ENCODE peak calls at places on chromosomes 2 and 18, in six cellular contexts. J is heart right ventricle, S is fibroblast of pulmonary artery, Y is IMR-90, M is PC-9, V is fibroblast of the aortic adventitia. W is an unnamed sample.

GRCh38 chr2:16281451-16282330 is 341.3 kb downstream of the MYCN start:
- DNase-seq in J (peak), S (peak), Y (no peak), M (no peak), V (no peak), W (peak)

GRCh38 chr2:130756041-130756720 is 841 bp downstream of the AMER3 start:
- DNase-seq in J (no peak), S (peak), Y (no peak), M (no peak), V (peak), W (no peak)

GRCh38 chr18:42086288-42086687 is 131.3 kb downstream of the PIK3C3 start:
- DNase-seq in J (no peak), S (peak), Y (peak), M (peak), V (peak), W (no peak)

GRCh38 chr2:38591152-38591551 is 11.6 kb downstream of the HNRNPLL start:
- DNase-seq in J (no peak), S (no peak), Y (peak), M (no peak), V (no peak), W (no peak)

GRCh38 chr18:27652480-27653121 is 467.5 kb upstream of the CHST9 start:
- DNase-seq in J (peak), S (peak), Y (no peak), M (no peak), V (no peak), W (no peak)

GRCh38 chr18:56739731-56740130 is 88.6 kb downstream of the WDR7 start:
- DNase-seq in J (no peak), S (no peak), Y (no peak), M (no peak), V (no peak), W (no peak)

GRCh38 chr18:24188120-24188519 is 49.3 kb downstream of the CABYR start:
- DNase-seq in J (no peak), S (no peak), Y (no peak), M (no peak), V (no peak), W (no peak)

GRCh38 chr2:242031481-242032019 is 162.0 kb downstream of the RTP5 start:
- DNase-seq in J (no peak), S (peak), Y (peak), M (peak), V (peak), W (peak)

GRCh38 chr2:148876190-148876588 is 1.2 kb downstream of the KIF5C start:
- DNase-seq in J (no peak), S (no peak), Y (no peak), M (no peak), V (no peak), W (no peak)

GRCh38 chr2:126907671-126908070 is 9.0 kb downstream of the TEX51 start:
- DNase-seq in J (no peak), S (no peak), Y (no peak), M (no peak), V (no peak), W (no peak)

GRCh38 chr18:34595673-34596072 is 114.4 kb upstream of the DTNA start:
- DNase-seq in J (no peak), S (peak), Y (peak), M (no peak), V (peak), W (no peak)
- TF ChIP-seq CTCF in J (no peak), S (peak), Y (peak), M (peak), V (peak), W (peak)

DNA sequence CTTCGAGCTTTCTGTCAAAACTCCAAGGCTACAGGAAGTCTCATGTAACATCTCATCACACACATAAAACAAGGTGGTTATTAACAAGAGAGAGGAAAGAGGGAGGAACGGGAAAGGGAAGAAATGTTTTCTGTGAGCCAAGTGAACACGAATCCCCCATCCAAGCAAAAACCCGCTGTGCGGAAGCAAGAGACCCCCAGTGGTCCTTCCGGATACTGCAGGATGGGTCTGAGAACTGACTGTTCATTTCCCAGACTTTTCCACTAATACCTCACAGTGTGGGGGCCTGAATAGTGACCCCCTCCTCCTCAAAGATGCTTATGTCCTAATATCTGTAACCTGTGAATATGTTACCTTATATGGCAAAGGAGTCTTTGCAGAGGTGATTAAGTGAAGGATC is 19.0 kb upstream of the DIPK1C start:
- DNase-seq in J (peak), S (peak), Y (peak), M (no peak), V (peak), W (no peak)
- TF ChIP-seq CTCF in J (peak), S (peak), Y (peak), M (peak), V (peak), W (peak)

GRCh38 chr2:108877506-108877905 is 90.9 kb downstream of the CCDC138 start:
- DNase-seq in J (no peak), S (no peak), Y (no peak), M (no peak), V (no peak), W (no peak)
- TF ChIP-seq CTCF in J (no peak), S (no peak), Y (no peak), M (peak), V (no peak), W (peak)

DNA sequence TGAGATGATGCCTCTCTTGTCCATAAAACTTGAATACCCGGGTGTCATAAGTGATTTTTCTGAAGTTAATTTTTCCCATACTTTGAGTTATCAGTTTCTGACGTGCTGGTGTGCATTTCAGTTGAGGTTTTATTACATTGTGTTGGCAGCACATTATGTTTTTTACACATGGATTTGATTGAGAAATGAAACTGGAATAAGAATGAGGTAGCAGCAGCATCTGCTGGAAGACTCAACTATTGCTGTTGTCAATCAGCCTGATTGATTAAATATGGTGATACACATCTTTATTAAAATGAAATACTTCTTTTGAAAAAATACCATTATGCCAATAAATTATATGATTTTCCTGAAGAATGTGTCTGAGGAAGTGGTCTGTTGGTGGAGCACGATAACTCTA is 60.5 kb downstream of the INSIG2 start:
- DNase-seq in J (no peak), S (peak), Y (no peak), M (no peak), V (peak), W (no peak)
- TF ChIP-seq CTCF in J (no peak), S (no peak), Y (no peak), M (peak), V (peak), W (peak)

GRCh38 chr2:96463119-96463518 is 42.0 kb downstream of the NEURL3 start:
- DNase-seq in J (no peak), S (no peak), Y (no peak), M (no peak), V (no peak), W (no peak)
- TF ChIP-seq CTCF in J (no peak), S (no peak), Y (no peak), M (no peak), V (no peak), W (no peak)

GRCh38 chr2:163182764-163183354 is 344.3 kb upstream of the KCNH7 start:
- DNase-seq in J (no peak), S (peak), Y (peak), M (no peak), V (peak), W (no peak)
- TF ChIP-seq CTCF in J (peak), S (peak), Y (peak), M (peak), V (peak), W (peak)

GRCh38 chr18:30997223-30997622 is 45.3 kb downstream of the DSC3 start:
- DNase-seq in J (no peak), S (no peak), Y (no peak), M (no peak), V (no peak), W (no peak)

GRCh38 chr18:30999887-31000628 is 42.5 kb downstream of the DSC3 start:
- DNase-seq in J (no peak), S (no peak), Y (no peak), M (no peak), V (no peak), W (no peak)

GRCh38 chr18:30999186-30999585 is 43.4 kb downstream of the DSC3 start:
- DNase-seq in J (no peak), S (peak), Y (no peak), M (no peak), V (no peak), W (no peak)
- TF ChIP-seq CTCF in J (peak), S (peak), Y (peak), M (peak), V (no peak), W (peak)

DNA sequence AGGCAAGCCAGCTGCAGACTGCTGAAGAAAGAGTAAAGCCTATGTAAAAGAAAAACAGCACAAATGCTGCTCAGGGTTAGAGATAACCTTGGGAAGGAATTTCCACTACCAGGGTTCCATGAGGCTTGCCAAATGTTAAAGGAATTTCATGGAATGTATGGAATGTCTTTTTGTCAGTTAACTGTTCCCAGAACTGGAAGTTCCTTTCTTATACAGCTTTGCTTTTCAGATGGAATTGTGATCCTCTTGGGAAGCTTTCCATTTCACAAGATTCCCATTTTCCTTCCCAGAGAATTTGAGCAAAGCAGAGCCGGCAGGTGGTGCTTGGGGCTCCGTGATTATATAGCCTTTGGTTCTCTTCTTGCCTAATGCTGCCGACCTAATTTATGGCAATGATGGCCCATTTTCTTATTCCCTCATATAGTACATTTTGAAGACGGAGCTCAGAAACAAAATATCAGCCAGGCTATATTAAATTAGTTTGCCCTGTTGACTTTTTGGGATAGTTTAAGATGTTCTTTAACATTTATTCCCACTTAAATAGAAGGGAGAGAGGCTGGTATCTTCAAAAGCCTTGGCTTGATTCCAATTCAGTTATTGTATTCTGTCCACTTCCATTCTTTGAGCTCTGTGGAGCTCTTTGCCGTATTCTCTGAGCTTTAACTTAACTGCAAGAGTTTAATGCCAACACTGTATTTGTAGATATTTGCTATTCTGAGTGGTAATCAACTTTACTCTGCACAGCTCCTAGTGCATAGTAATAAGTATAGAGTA is 162.3 kb downstream of the PHLPP1 start:
- DNase-seq in J (no peak), S (peak), Y (peak), M (no peak), V (peak), W (peak)
- TF ChIP-seq CTCF in J (peak), S (peak), Y (peak), M (no peak), V (peak), W (no peak)

W was measured in epithelial cell of proximal tubule.